ENCODE peak calls at places on chromosomes 11 and 22, in eight cellular contexts. W is stromal cell of bone marrow; P is effector memory CD8-positive, alpha-beta T cell; E is activated T-helper 1 cell treated with anti-CD3 and anti-CD28 coated beads, Interleukin-12 subunit alpha, Interleukin-12 subunit beta, Interleukin-2, Interleukin-4 antibody, amounts not matched to agents 30 ng/mL and 10 ng/mL and 1 ng/mL, durations not matched to agents 14 hours and 24 hours and 36 hours; L is left kidney; U is SHP77; R is thoracic aorta; B is activated CD8-positive, alpha-beta T cell treated with anti-CD3 and anti-CD28 coated beads, Interleukin-2, amount 10 ng/mL, durations not matched to agents 7 days and 5 days. G is an unnamed sample.

GRCh38 chr11:64400096-64400495 is 41.1 kb downstream of the RPS6KA4 start:
- DNase-seq in L (no peak), B (no peak), W (peak), P (no peak), R (no peak), E (no peak), U (no peak), G (no peak)

GRCh38 chr22:19917389-19918138 is 24.0 kb upstream of the COMT start:
- DNase-seq in E (no peak), L (no peak), P (no peak), U (no peak), B (no peak), R (no peak), W (no peak), G (no peak)

GRCh38 chr11:36271794-36272409 is 17.3 kb downstream of the COMMD9 start:
- DNase-seq in U (no peak), E (no peak), R (no peak), B (no peak), W (no peak), P (no peak), L (no peak), G (no peak)

GRCh38 chr11:65661599-65662246 is 993 bp downstream of the RELA start:
- DNase-seq in B (no peak), U (no peak), E (no peak), P (no peak), W (no peak), R (no peak), L (no peak), G (no peak)

GRCh38 chr11:75554258-75555022 is 7.6 kb upstream of the SERPINH1 start:
- DNase-seq in U (peak), R (peak), E (no peak), L (peak), W (peak), B (no peak), P (no peak), G (peak)

GRCh38 chr11:62141111-62142042 is 17.6 kb downstream of the INCENP start:
- DNase-seq in E (no peak), W (no peak), R (no peak), U (no peak), P (no peak), B (no peak), L (no peak), G (no peak)

GRCh38 chr11:78453140-78453935 is 35.7 kb upstream of the GAB2 start:
- DNase-seq in B (no peak), E (no peak), L (no peak), U (no peak), W (no peak), P (no peak), R (no peak), G (no peak)

GRCh38 chr11:32400196-32400595 is 35.1 kb downstream of the WT1 start:
- DNase-seq in E (no peak), L (no peak), U (no peak), P (no peak), R (no peak), W (no peak), B (no peak), G (no peak)

GRCh38 chr22:37566903-37567798 is 6.9 kb downstream of the CDC42EP1 start:
- DNase-seq in R (no peak), P (peak), U (peak), W (no peak), L (peak), E (peak), B (peak), G (peak)

GRCh38 chr22:45518580-45518991 is 15.9 kb downstream of the FBLN1 start:
- DNase-seq in B (no peak), U (no peak), E (no peak), R (no peak), P (no peak), W (no peak), L (no peak), G (no peak)

GRCh38 chr11:129115652-129116585 is 76.2 kb downstream of the ARHGAP32 start:
- DNase-seq in B (no peak), R (no peak), P (no peak), E (no peak), W (no peak), U (no peak), L (no peak), G (no peak)

GRCh38 chr22:36916034-36916433 is 2.6 kb downstream of the CSF2RB start:
- DNase-seq in U (no peak), L (no peak), B (no peak), W (no peak), E (no peak), P (no peak), R (no peak), G (no peak)

GRCh38 chr11:72836111-72836510 is 21.9 kb downstream of the ATG16L2 start:
- DNase-seq in U (no peak), W (no peak), P (no peak), L (peak), E (no peak), R (no peak), B (no peak), G (peak)

GRCh38 chr11:116835042-116835772 is 2.2 kb downstream of the APOA1 start:
- DNase-seq in P (no peak), U (no peak), E (no peak), L (no peak), R (no peak), B (no peak), W (no peak), G (no peak)

GRCh38 chr11:112555491-112556364 is 295.1 kb upstream of the PLET1 start:
- DNase-seq in R (no peak), L (peak), U (peak), B (peak), W (no peak), P (peak), E (peak), G (peak)

GRCh38 chr11:76885390-76886097 is 24.8 kb downstream of the ACER3 start:
- DNase-seq in B (no peak), W (peak), R (no peak), L (peak), U (no peak), E (no peak), P (no peak), G (peak)